ENCODE peak calls at places on chromosomes 11 and 22, in four cellular contexts. N, E, Z and K are unnamed samples.

GRCh38 chr11:88115828-88116410 is 59.3 kb downstream of the RAB38 start:
- DNase-seq in N (no peak), E (no peak), Z (no peak), K (no peak)

GRCh38 chr11:73218106-73218829 is at the start of gene P2RY2:
- DNase-seq in N (peak), E (no peak), Z (no peak), K (peak)

GRCh38 chr11:6817668-6818067 is 18.2 kb upstream of the OR6A2 start:
- DNase-seq in N (no peak), E (no peak), Z (no peak), K (no peak)

GRCh38 chr22:41768420-41768819 is 32.1 kb upstream of the CCDC134 start:
- DNase-seq in N (no peak), E (no peak), Z (no peak), K (peak)

GRCh38 chr11:15158351-15159015 is 43.8 kb downstream of the INSC start:
- DNase-seq in N (no peak), E (no peak), Z (no peak), K (no peak)

GRCh38 chr11:116376054-116376453 is 396.7 kb downstream of the BUD13 start:
- DNase-seq in N (no peak), E (no peak), Z (no peak), K (no peak)

GRCh38 chr11:36713715-36714114 is 115.7 kb upstream of the RAG2 start:
- DNase-seq in N (no peak), E (no peak), Z (no peak), K (peak)

GRCh38 chr11:116294630-116295029 is 478.2 kb downstream of the BUD13 start:
- DNase-seq in N (no peak), E (no peak), Z (no peak), K (no peak)

GRCh38 chr11:33182246-33182878 is 21.1 kb upstream of the CSTF3 start:
- DNase-seq in N (no peak), E (no peak), Z (no peak), K (no peak)

GRCh38 chr11:111916768-111917167 is 1.9 kb upstream of the C11orf52 start:
- DNase-seq in N (no peak), E (no peak), Z (no peak), K (no peak)

GRCh38 chr11:111911563-111912401 is at the start of gene CRYAB:
- DNase-seq in N (no peak), E (no peak), Z (peak), K (no peak)

GRCh38 chr11:111913031-111913861 is 712 bp downstream of the HSPB2 start:
- DNase-seq in N (no peak), E (no peak), Z (peak), K (no peak)

GRCh38 chr11:111912535-111912934 is at the start of gene HSPB2:
- DNase-seq in N (no peak), E (no peak), Z (peak), K (no peak)

GRCh38 chr11:111913997-111914396 is 1.5 kb downstream of the HSPB2 start:
- DNase-seq in N (no peak), E (no peak), Z (no peak), K (no peak)
- TF ChIP-seq SPI1 in N (no peak), E (no peak), Z (no peak), K (no peak)

DNA sequence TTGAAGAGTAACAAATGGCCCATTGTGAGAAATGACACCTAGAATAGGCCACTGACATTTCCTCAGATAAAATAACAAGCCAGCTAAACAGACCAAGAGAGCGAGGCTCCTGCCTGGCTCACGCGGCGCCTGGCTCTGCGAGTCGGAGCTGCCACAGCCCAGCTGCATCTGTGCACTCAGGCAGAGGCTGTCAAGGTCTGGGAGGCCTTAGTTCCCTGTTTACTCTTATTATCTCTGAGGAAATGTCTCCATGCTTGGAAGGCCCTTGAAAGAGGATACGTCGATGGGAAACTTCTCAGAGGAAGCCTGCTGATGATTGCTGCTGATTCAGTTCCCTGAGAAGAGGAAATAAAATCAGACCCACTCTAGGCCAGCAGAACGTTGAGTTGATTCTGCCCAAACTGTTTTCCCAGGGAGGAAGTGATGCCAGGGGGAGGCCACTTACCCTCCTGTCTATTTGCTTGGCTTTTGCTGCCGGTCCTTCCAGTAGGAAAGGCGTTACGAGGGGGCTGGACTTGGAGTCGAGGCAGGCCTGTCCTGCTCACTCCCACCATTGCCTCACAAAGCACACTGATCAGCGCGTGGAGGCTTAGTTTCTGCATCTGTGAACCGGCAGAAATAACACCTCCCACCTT is 208.8 kb downstream of the TBC1D22A start:
- DNase-seq in N (no peak), E (no peak), Z (no peak), K (no peak)
- TF ChIP-seq SPI1 in N (peak), E (no peak), Z (no peak), K (no peak)

GRCh38 chr22:49763696-49764095 is 64.0 kb downstream of the BRD1 start:
- DNase-seq in N (peak), E (no peak), Z (no peak), K (no peak)
- TF ChIP-seq SPI1 in N (no peak), E (no peak), Z (no peak), K (no peak)

GRCh38 chr11:44879432-44879831 is 71.3 kb downstream of the TP53I11 start:
- DNase-seq in N (no peak), E (no peak), Z (no peak), K (no peak)
- TF ChIP-seq SPI1 in N (no peak), E (no peak), Z (no peak), K (no peak)

DNA sequence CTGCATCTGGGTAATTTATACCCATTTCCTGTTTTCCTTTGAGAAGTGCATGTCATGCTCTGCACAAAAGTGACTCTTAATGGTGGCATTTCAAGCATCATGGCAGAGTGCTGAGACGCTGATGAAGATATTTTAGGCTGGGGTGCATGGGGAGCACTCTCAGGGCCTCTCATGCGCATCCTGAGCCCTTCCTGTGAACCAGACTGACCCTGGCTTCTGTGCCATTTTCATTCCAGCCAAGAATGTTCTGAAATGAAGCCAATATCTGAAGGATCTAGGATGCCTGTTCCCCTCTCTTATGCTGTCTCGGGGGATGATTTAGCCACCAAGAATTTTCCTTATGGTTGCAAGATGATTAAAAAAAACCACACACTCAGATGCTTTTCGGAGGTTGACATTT is 61.5 kb downstream of the MIAT start:
- DNase-seq in N (no peak), E (no peak), Z (no peak), K (no peak)
- TF ChIP-seq SPI1 in N (no peak), E (no peak), Z (no peak), K (no peak)